ENCODE peak calls at places on chromosomes 12 and 14, in eight cellular contexts. Z is testis, G is lung, K is esophagus squamous epithelium, A is GM23338, D is right atrium auricular region, V is OCI-LY7, Q is H7. E is an unnamed sample.

GRCh38 chr14:104187121-104187889 is 48.9 kb downstream of the KIF26A start:
- DNase-seq in Z (no peak), G (no peak), K (no peak), A (no peak), D (no peak), V (no peak), Q (peak; percentile 71), E (no peak)

GRCh38 chr12:20596036-20596435 is 99.1 kb upstream of the SLCO1C1 start:
- DNase-seq in Z (no peak), G (no peak), K (no peak), A (no peak), D (no peak), V (no peak), Q (no peak), E (no peak)

GRCh38 chr12:54213084-54213483 is 24.3 kb upstream of the SMUG1 start:
- DNase-seq in Z (no peak), G (no peak), K (no peak), A (peak; percentile 49), D (no peak), V (no peak), Q (no peak), E (no peak)

GRCh38 chr12:115216300-115216699 is 532.3 kb upstream of the TBX3 start:
- DNase-seq in Z (no peak), G (no peak), K (no peak), A (no peak), D (no peak), V (no peak), Q (no peak), E (no peak)

GRCh38 chr12:105109465-105110212 is 2.1 kb downstream of the WASHC4 start:
- DNase-seq in Z (no peak), G (no peak), K (no peak), A (peak; percentile 27), D (no peak), V (peak; percentile 67), Q (no peak), E (no peak)

GRCh38 chr12:82415402-82415801 is 57.1 kb downstream of the METTL25 start:
- DNase-seq in Z (no peak), G (no peak), K (no peak), A (no peak), D (no peak), V (no peak), Q (no peak), E (peak; percentile 38)

GRCh38 chr14:22978873-22979671 is 3.3 kb downstream of the AJUBA start:
- DNase-seq in Z (no peak), G (no peak), K (no peak), A (no peak), D (no peak), V (no peak), Q (peak; percentile 36), E (no peak)

GRCh38 chr12:123027726-123028445 is 47.4 kb downstream of the ARL6IP4 start:
- DNase-seq in Z (no peak), G (no peak), K (no peak), A (no peak), D (no peak), V (no peak), Q (peak; percentile 78), E (no peak)

GRCh38 chr12:16238661-16239060 is 38.8 kb downstream of the SLC15A5 start:
- DNase-seq in Z (no peak), G (no peak), K (no peak), A (no peak), D (no peak), V (no peak), Q (no peak), E (no peak)

GRCh38 chr12:22858849-22859569 is 234.0 kb downstream of the ETNK1 start:
- DNase-seq in Z (no peak), G (no peak), K (no peak), A (no peak), D (no peak), V (no peak), Q (no peak), E (no peak)

DNA sequence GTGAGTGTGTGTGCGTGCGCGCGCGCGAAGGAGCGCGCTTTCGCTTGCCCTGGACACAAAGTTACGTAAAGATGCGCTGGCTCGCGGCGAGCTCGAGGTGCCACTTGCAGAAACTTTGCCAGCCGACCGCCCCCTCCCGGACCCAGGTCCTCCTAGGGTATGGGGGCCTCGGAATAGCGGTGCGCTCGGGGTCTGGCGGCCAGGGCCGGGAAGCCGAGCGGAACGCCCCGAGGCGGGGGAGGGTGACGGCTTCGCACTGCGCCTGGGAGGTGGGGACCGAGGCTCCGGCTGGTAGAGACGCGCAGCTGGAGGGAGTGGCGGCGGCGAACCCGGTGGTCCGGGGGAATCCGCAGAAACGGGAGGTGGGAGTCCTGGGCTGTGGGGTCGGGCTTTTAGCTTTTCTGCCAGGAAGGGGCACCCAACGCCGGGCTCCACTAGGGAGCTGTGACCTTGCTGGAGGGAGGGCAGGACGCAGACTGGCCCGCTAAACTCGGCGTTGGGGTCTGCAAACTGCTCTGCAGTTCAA is 837 bp downstream of the RFX4 start:
- DNase-seq in Z (no peak), G (no peak), K (no peak), A (peak; percentile 56), D (no peak), V (no peak), Q (peak; percentile 78), E (no peak)
- H3K4me3 ChIP-seq in Z (peak overlapping the region; percentile 37), G (peak overlapping the region; percentile 5), K (peak overlapping the region; percentile 35), A (peak overlapping the region; percentile 74), D (peak overlapping the region; percentile 15), V (no peak overlapping the region), Q (peak overlapping the region; percentile 59), E (no peak overlapping the region)

GRCh38 chr14:101791919-101792572 is 30.5 kb downstream of the PPP2R5C start:
- DNase-seq in Z (no peak), G (no peak), K (no peak), A (no peak), D (no peak), V (peak; percentile 37), Q (no peak), E (no peak)
- H3K4me3 ChIP-seq in Z (no peak overlapping the region), G (no peak overlapping the region), K (peak overlapping the region; percentile 35), A (no peak overlapping the region), D (no peak overlapping the region), V (peak overlapping the region; percentile 56), Q (no peak overlapping the region), E (no peak overlapping the region)

GRCh38 chr14:73250317-73250713 is 13.0 kb downstream of the PAPLN start:
- DNase-seq in Z (no peak), G (no peak), K (no peak), A (no peak), D (no peak), V (no peak), Q (no peak), E (no peak)
- H3K4me3 ChIP-seq in Z (no peak overlapping the region), G (no peak overlapping the region), K (no peak overlapping the region), A (no peak overlapping the region), D (no peak overlapping the region), V (no peak overlapping the region), Q (no peak overlapping the region), E (no peak overlapping the region)

GRCh38 chr12:117143008-117143532 is 43.9 kb upstream of the TESC start:
- DNase-seq in Z (no peak), G (peak; percentile 42), K (no peak), A (no peak), D (no peak), V (no peak), Q (no peak), E (peak; percentile 71)
- H3K4me3 ChIP-seq in Z (no peak overlapping the region), G (no peak overlapping the region), K (no peak overlapping the region), A (no peak overlapping the region), D (no peak overlapping the region), V (no peak overlapping the region), Q (no peak overlapping the region), E (no peak overlapping the region)

GRCh38 chr12:99911967-99912366 is 72.8 kb downstream of the ANKS1B start:
- DNase-seq in Z (no peak), G (no peak), K (no peak), A (no peak), D (no peak), V (no peak), Q (no peak), E (no peak)
- H3K4me3 ChIP-seq in Z (no peak overlapping the region), G (no peak overlapping the region), K (no peak overlapping the region), A (no peak overlapping the region), D (no peak overlapping the region), V (no peak overlapping the region), Q (no peak overlapping the region), E (no peak overlapping the region)

DNA sequence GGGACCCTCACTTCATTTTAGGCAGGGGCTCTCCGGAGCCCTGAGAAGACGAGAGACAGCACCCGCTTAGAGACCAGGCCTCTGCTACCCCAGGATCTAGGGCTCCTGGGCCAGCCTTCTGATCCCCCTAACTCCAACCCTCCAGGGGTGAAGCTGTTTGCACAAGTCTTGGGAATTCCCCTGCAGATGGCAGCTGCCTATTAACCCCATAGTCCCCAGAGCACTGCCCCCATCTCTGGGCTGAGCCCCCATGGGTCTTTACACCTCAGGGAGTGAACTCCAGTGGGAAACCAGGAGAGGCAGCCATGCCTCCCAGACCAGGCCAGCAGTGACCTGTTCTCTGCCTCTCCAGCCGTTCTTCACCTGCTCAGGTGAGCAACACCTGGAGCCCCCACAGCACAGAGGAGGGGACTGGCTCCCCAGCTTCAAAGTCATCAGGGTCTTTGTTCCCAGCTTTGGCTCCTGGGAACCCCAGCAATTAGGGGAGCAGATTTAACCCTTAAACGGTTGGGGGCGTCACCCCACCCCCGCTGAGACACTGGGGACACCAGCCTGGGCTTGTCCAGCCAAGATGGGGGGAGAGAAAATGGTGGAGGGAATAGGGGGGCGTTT is 2.3 kb downstream of the WNT10B start:
- DNase-seq in Z (no peak), G (no peak), K (no peak), A (peak; percentile 63), D (no peak), V (no peak), Q (peak; percentile 81), E (no peak)
- H3K4me3 ChIP-seq in Z (peak overlapping the region; percentile 38), G (no peak overlapping the region), K (no peak overlapping the region), A (peak overlapping the region; percentile 55), D (no peak overlapping the region), V (no peak overlapping the region), Q (no peak overlapping the region), E (no peak overlapping the region)

GRCh38 chr12:49296836-49297694 is 2.1 kb downstream of the PRPH start:
- DNase-seq in Z (peak; percentile 45), G (peak; percentile 49), K (no peak), A (peak; percentile 84), D (no peak), V (no peak), Q (peak; percentile 94), E (no peak)
- H3K4me3 ChIP-seq in Z (peak overlapping the region; percentile 38), G (no peak overlapping the region), K (peak overlapping the region; percentile 30), A (peak overlapping the region; percentile 68), D (no peak overlapping the region), V (no peak overlapping the region), Q (peak overlapping the region; percentile 34), E (no peak overlapping the region)

GRCh38 chr12:56219840-56220239 is 1.9 kb downstream of the RNF41 start:
- DNase-seq in Z (no peak), G (no peak), K (no peak), A (no peak), D (no peak), V (no peak), Q (no peak), E (no peak)
- H3K4me3 ChIP-seq in Z (no peak overlapping the region), G (no peak overlapping the region), K (no peak overlapping the region), A (no peak overlapping the region), D (no peak overlapping the region), V (peak overlapping the region; percentile 81), Q (no peak overlapping the region), E (no peak overlapping the region)

GRCh38 chr14:74081491-74081890 is 2.8 kb downstream of the ALDH6A1 start:
- DNase-seq in Z (no peak), G (no peak), K (no peak), A (no peak), D (no peak), V (no peak), Q (no peak), E (no peak)
- H3K4me3 ChIP-seq in Z (no peak overlapping the region), G (no peak overlapping the region), K (no peak overlapping the region), A (no peak overlapping the region), D (no peak overlapping the region), V (no peak overlapping the region), Q (no peak overlapping the region), E (no peak overlapping the region)